ENCODE peak calls at places on chromosomes 13 and 19, in five cellular contexts. Z is spleen, X is suprapubic skin, S is IMR-90, A is stomach. V is an unnamed sample.

GRCh38 chr13:46648166-46648607 is 95.2 kb downstream of the LRCH1 start:
- DNase-seq in S (peak), X (no peak), Z (peak), A (peak), V (peak)

GRCh38 chr19:47373246-47374240 is 24.4 kb downstream of the DHX34 start:
- DNase-seq in S (no peak), A (no peak), Z (no peak), X (no peak), V (no peak)

GRCh38 chr13:50123862-50124535 is 108.8 kb downstream of the KCNRG start:
- DNase-seq in S (peak), A (peak), Z (no peak), X (peak), V (peak)

GRCh38 chr13:98509271-98510155 is 67.4 kb downstream of the STK24 start:
- DNase-seq in Z (no peak), S (peak), X (peak), A (peak), V (peak)

GRCh38 chr13:99905814-99906213 is 65.8 kb downstream of the ZIC5 start:
- DNase-seq in X (no peak), A (no peak), S (no peak), Z (no peak), V (no peak)

GRCh38 chr19:48695743-48696352 is at the start of gene FUT2:
- DNase-seq in X (no peak), A (peak), Z (no peak), S (no peak), V (no peak)

GRCh38 chr19:54345938-54346386 is 7.0 kb upstream of the LILRA4 start:
- DNase-seq in A (no peak), Z (no peak), S (no peak), X (no peak), V (no peak)

GRCh38 chr19:51698296-51698695 is 5.2 kb downstream of the SPACA6 start:
- DNase-seq in Z (no peak), X (no peak), S (peak), A (peak), V (no peak)

GRCh38 chr13:25977216-25977615 is 74.6 kb downstream of the SHISA2 start:
- DNase-seq in Z (no peak), S (no peak), X (no peak), A (no peak), V (no peak)

GRCh38 chr13:43805681-43806128 is 18.9 kb upstream of the ENOX1 start:
- DNase-seq in A (no peak), S (peak), Z (no peak), X (no peak), V (peak)

GRCh38 chr19:18044825-18045304 is 36.9 kb downstream of the ARRDC2 start:
- DNase-seq in A (peak), S (peak), Z (peak), X (peak), V (peak)

GRCh38 chr19:19171821-19172532 is 1.9 kb upstream of the MEF2B start:
- DNase-seq in S (peak), A (no peak), X (no peak), Z (no peak), V (peak)

GRCh38 chr13:43558942-43559341 is 227.8 kb downstream of the ENOX1 start:
- DNase-seq in S (no peak), Z (no peak), X (no peak), A (no peak), V (no peak)

GRCh38 chr19:1455002-1455335 is 5.0 kb downstream of the APC2 start:
- DNase-seq in S (no peak), X (no peak), A (peak), Z (no peak), V (no peak)
- H3K4me3 ChIP-seq in S (no peak), X (no peak), A (no peak), Z (no peak), V (no peak)

DNA sequence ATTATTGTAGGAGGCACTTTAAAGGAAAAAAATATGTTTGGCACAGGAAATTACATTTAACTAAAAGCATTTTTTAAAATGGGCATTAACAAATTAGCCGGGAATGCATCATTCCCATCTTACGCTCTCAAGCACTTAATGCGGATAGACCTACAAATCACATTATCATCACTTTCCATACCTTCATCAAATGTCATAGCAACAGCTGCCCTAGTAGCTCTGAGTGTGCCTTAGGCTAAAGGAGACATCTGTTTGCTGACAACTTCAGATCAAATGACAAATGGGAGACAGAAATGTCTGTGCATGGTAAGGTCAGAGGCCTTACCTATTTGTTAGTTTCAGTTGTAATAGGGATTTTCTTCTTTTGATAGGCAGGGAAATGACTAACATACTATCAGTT is 773.2 kb upstream of the SLC10A2 start:
- DNase-seq in A (no peak), Z (no peak), S (no peak), X (no peak), V (no peak)
- TF ChIP-seq CTCF in A (no peak), Z (no peak), S (no peak), X (no peak), V (no peak)

GRCh38 chr13:76864259-76864658 is 21.9 kb downstream of the KCTD12 start:
- DNase-seq in S (no peak), Z (no peak), X (no peak), A (no peak), V (no peak)

GRCh38 chr13:76865996-76866503 is 20.2 kb downstream of the KCTD12 start:
- DNase-seq in X (no peak), S (no peak), A (no peak), Z (no peak), V (no peak)

GRCh38 chr13:76863022-76863421 is 23.2 kb downstream of the KCTD12 start:
- DNase-seq in X (no peak), S (no peak), A (no peak), Z (no peak), V (no peak)

GRCh38 chr13:76861859-76862258 is 24.3 kb downstream of the KCTD12 start:
- DNase-seq in Z (no peak), X (no peak), A (no peak), S (no peak), V (peak)

GRCh38 chr13:76865109-76865508 is 21.1 kb downstream of the KCTD12 start:
- DNase-seq in S (no peak), A (no peak), X (no peak), Z (no peak), V (no peak)
- H3K4me3 ChIP-seq in S (no peak), A (no peak), X (no peak), Z (no peak), V (no peak)

GRCh38 chr13:51803422-51804294 is at the start of gene DHRS12:
- DNase-seq in Z (peak), X (peak), S (peak), A (peak), V (peak)
- TF ChIP-seq CTCF in Z (no peak), X (no peak), S (no peak), A (no peak), V (no peak)

GRCh38 chr19:12842511-12842910 is 4.2 kb downstream of the MAST1 start:
- DNase-seq in Z (no peak), A (no peak), S (no peak), X (no peak), V (no peak)

GRCh38 chr19:12840091-12841079 is 2.1 kb downstream of the MAST1 start:
- DNase-seq in S (peak), X (peak), Z (no peak), A (peak), V (peak)

GRCh38 chr19:12838893-12839656 is 760 bp downstream of the MAST1 start:
- DNase-seq in X (no peak), Z (no peak), A (no peak), S (no peak), V (no peak)

GRCh38 chr19:12843328-12843727 is 5.0 kb downstream of the MAST1 start:
- DNase-seq in Z (no peak), X (no peak), S (no peak), A (no peak), V (no peak)

GRCh38 chr19:12841094-12841493 is 2.8 kb downstream of the MAST1 start:
- DNase-seq in A (no peak), X (no peak), S (peak), Z (no peak), V (no peak)
- H3K4me3 ChIP-seq in A (peak), X (peak), S (peak), Z (peak), V (peak)

DNA sequence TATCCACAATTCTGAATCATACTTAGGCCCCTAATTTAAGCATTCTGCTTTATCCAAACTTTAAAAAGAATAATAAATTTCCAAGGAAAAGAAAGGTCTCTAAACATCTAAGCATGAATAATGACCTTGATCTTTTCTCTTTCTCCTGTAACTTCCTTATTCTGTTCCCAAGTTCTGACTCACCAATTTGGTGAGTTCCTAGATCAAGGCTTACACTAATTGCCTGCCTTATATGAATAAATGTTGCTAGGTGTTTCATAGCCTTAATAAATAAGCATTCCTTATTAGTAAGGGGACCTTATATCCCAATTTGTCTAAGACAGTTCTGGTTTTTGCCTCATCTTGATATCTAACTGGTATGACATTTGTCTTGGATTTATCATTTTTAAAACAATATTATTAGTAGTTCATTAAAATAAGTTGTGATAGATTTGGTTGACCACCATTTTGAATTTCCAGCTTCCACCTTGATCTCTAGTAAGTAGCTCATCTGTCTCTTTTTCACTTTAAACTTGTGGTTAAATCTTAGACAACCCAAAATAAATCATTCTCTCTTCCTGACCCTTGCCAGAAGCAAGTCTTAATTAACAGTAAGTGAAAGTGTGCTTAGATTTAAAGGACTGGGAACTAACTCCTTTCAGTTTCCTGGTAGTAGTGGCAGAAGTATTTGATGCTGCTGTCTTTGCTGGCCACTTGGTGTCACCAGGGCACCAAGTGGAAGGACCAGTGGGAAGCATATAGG is 121.2 kb upstream of the MLNR start:
- DNase-seq in X (no peak), Z (no peak), A (no peak), S (no peak), V (peak)
- TF ChIP-seq CTCF in X (peak), Z (no peak), A (peak), S (peak), V (peak)

GRCh38 chr19:7636691-7637373 is at the start of gene STXBP2:
- DNase-seq in X (no peak), A (peak), Z (peak), S (no peak), V (peak)

GRCh38 chr19:7635670-7636069 is 1.2 kb upstream of the STXBP2 start:
- DNase-seq in A (no peak), S (no peak), X (no peak), Z (no peak), V (no peak)

GRCh38 chr19:7638802-7639465 is 2.0 kb downstream of the STXBP2 start:
- DNase-seq in Z (no peak), S (no peak), A (no peak), X (no peak), V (no peak)

GRCh38 chr19:7637374-7638256 is 705 bp downstream of the STXBP2 start:
- DNase-seq in X (no peak), A (peak), Z (peak), S (no peak), V (peak)

DNA sequence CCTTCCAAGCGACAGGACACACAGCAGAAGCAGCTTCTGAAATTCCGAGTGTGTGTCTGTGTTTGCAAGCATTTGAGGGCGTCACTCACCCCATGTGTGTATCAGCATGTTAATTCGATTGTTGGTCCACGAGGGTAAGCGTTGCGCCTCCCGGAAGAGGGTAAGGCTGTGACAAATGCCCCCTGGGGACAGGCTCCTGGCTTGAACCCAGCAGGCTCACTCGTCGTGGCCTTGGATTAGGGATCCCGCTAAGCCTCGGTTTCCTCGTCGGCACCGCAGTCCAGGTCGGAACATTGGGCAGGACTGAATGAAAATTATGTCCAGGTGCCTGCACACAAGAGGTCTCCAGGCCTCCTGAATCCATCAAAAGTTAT is 606 bp upstream of the STXBP2 start:
- DNase-seq in Z (no peak), S (no peak), X (no peak), A (no peak), V (no peak)
- H3K4me3 ChIP-seq in Z (peak), S (no peak), X (peak), A (peak), V (no peak)

V was measured in choroid plexus epithelial cell.